ENCODE peak calls at places on chromosome 20, in eight cellular contexts. D is DMS153, M is NCI-H69, A is HS-5, S is LoVo, E is SW480, Y is NCI-H510A, B is anterior cingulate cortex. X is an unnamed sample.

GRCh38 chr20:37323985-37324384 is 22.0 kb upstream of the SRC start:
- DNase-seq in D (no peak), M (no peak), A (peak), S (no peak), E (no peak), Y (no peak), B (no peak), X (peak)

GRCh38 chr20:45685896-45686295 is 15.9 kb upstream of the WFDC11 start:
- DNase-seq in D (no peak), M (peak), A (no peak), S (no peak), E (peak), Y (no peak), B (no peak), X (no peak)

GRCh38 chr20:17936306-17936790 is 32.2 kb downstream of the SNX5 start:
- DNase-seq in D (no peak), M (no peak), A (no peak), S (no peak), E (no peak), Y (no peak), B (no peak), X (no peak)

GRCh38 chr20:33431797-33432381 is 11.7 kb downstream of the SNTA1 start:
- DNase-seq in D (no peak), M (no peak), A (no peak), S (no peak), E (no peak), Y (no peak), B (peak), X (no peak)

GRCh38 chr20:672975-673604 is 2.5 kb downstream of the SCRT2 start:
- DNase-seq in D (no peak), M (peak), A (no peak), S (no peak), E (peak), Y (no peak), B (no peak), X (no peak)

GRCh38 chr20:61697666-61698597 is 367.7 kb downstream of the TAF4 start:
- DNase-seq in D (no peak), M (no peak), A (no peak), S (no peak), E (no peak), Y (no peak), B (no peak), X (no peak)

GRCh38 chr20:6007529-6008103 is 46.2 kb downstream of the LRRN4 start:
- DNase-seq in D (no peak), M (no peak), A (no peak), S (no peak), E (no peak), Y (no peak), B (no peak), X (no peak)

GRCh38 chr20:48606841-48607543 is 220.8 kb downstream of the PREX1 start:
- DNase-seq in D (no peak), M (no peak), A (no peak), S (no peak), E (no peak), Y (no peak), B (no peak), X (no peak)

GRCh38 chr20:59207742-59208357 is 44.2 kb downstream of the ZNF831 start:
- DNase-seq in D (no peak), M (peak), A (no peak), S (peak), E (peak), Y (no peak), B (peak), X (no peak)

GRCh38 chr20:62143118-62143975 is at the start of the genes PSMA7 and SS18L1:
- DNase-seq in D (peak), M (peak), A (no peak), S (peak), E (peak), Y (peak), B (peak), X (peak)

GRCh38 chr20:51732454-51732791 is 35.8 kb downstream of the ATP9A start:
- DNase-seq in D (no peak), M (peak), A (no peak), S (no peak), E (no peak), Y (no peak), B (no peak), X (no peak)

GRCh38 chr20:37418591-37418990 is 72.7 kb downstream of the SRC start:
- DNase-seq in D (no peak), M (no peak), A (no peak), S (no peak), E (no peak), Y (no peak), B (no peak), X (no peak)

GRCh38 chr20:43292221-43292620 is 102.5 kb upstream of the PTPRT start:
- DNase-seq in D (no peak), M (no peak), A (no peak), S (no peak), E (no peak), Y (no peak), B (no peak), X (no peak)

GRCh38 chr20:40090236-40090635 is 598.8 kb downstream of the MAFB start:
- DNase-seq in D (no peak), M (no peak), A (peak), S (no peak), E (no peak), Y (no peak), B (no peak), X (no peak)